ENCODE peak calls at places on chromosomes 3 and 15, in five cellular contexts. S, Y, B, M and W are unnamed samples.

GRCh38 chr3:13305623-13306022 is 114.5 kb downstream of the NUP210 start:
- DNase-seq in S (no peak), Y (no peak), B (no peak), M (no peak), W (no peak)

GRCh38 chr3:111956449-111956848 is 22.4 kb upstream of the ABHD10 start:
- DNase-seq in S (no peak), Y (no peak), B (no peak), M (no peak), W (no peak)

GRCh38 chr3:108441528-108441927 is 68.9 kb downstream of the MYH15 start:
- DNase-seq in S (peak; percentile 3), Y (no peak), B (no peak), M (no peak), W (no peak)

GRCh38 chr15:89772933-89773583 is 3.1 kb upstream of the MESP2 start:
- DNase-seq in S (peak; percentile 43), Y (no peak), B (no peak), M (no peak), W (no peak)

GRCh38 chr3:31353166-31353565 is 179.6 kb upstream of the STT3B start:
- DNase-seq in S (no peak), Y (no peak), B (no peak), M (no peak), W (no peak)

GRCh38 chr3:62373714-62374333 is 474 bp upstream of the FEZF2 start:
- DNase-seq in S (no peak), Y (no peak), B (no peak), M (no peak), W (no peak)

GRCh38 chr15:42691770-42692169 is 45.2 kb downstream of the CDAN1 start:
- DNase-seq in S (no peak), Y (no peak), B (no peak), M (no peak), W (no peak)

GRCh38 chr15:51973775-51974174 is 2.2 kb upstream of the LEO1 start:
- DNase-seq in S (no peak), Y (no peak), B (no peak), M (no peak), W (no peak)

GRCh38 chr3:124586126-124587052 is 143.9 kb upstream of the UMPS start:
- DNase-seq in S (no peak), Y (no peak), B (no peak), M (no peak), W (no peak)

GRCh38 chr3:75737831-75738493 is 47.4 kb downstream of the ZNF717 start:
- DNase-seq in S (peak; percentile 46), Y (no peak), B (no peak), M (no peak), W (no peak)

GRCh38 chr3:10707089-10707983 is 108.7 kb upstream of the SLC6A11 start:
- DNase-seq in S (no peak), Y (no peak), B (no peak), M (no peak), W (no peak)
- TF ChIP-seq CTCF in S (no peak), Y (peak; percentile 19), B (no peak), M (no peak), W (no peak)

GRCh38 chr3:151425640-151426336 is 35.1 kb downstream of the IGSF10 start:
- DNase-seq in S (no peak), Y (no peak), B (no peak), M (no peak), W (no peak)
- TF ChIP-seq CTCF in S (peak; percentile 35), Y (peak; percentile 66), B (no peak), M (no peak), W (no peak)

GRCh38 chr3:192818126-192818525 is 90.8 kb upstream of the FGF12 start:
- DNase-seq in S (no peak), Y (no peak), B (no peak), M (no peak), W (no peak)

GRCh38 chr3:192819001-192819569 is 91.7 kb upstream of the FGF12 start:
- DNase-seq in S (peak; percentile 83), Y (no peak), B (no peak), M (no peak), W (no peak)

GRCh38 chr3:192817053-192817452 is 89.7 kb upstream of the FGF12 start:
- DNase-seq in S (peak; percentile 57), Y (no peak), B (no peak), M (no peak), W (no peak)

GRCh38 chr3:192817506-192817905 is 90.2 kb upstream of the FGF12 start:
- DNase-seq in S (no peak), Y (no peak), B (no peak), M (no peak), W (no peak)

GRCh38 chr3:192816274-192816853 is 89.0 kb upstream of the FGF12 start:
- DNase-seq in S (peak; percentile 74), Y (peak; percentile 53), B (no peak), M (no peak), W (no peak)
- TF ChIP-seq CTCF in S (peak; percentile 51), Y (peak; percentile 79), B (peak; percentile 75), M (peak; percentile 40), W (peak; percentile 13)

DNA sequence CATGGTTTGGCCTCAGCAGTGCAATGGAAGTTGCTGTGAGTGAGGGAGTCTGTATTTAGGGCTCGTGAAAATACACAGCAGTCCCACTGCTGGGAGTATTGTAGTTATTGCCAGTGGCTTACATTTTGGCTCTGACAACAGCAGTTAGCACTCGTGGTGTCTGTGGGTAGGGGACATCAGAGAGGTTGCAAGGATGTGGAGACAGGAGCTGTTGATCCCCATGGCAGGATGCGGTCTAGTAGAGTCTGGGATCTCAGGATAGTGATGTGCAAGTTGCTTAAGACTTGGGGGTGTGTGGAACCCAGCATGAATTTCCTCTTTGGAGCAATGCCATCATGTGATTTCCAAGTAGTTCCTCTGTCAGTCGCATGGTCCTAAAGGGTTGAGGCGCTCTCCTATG is 59.9 kb downstream of the GALK2 start:
- DNase-seq in S (no peak), Y (no peak), B (no peak), M (no peak), W (no peak)
- TF ChIP-seq CTCF in S (no peak), Y (no peak), B (no peak), M (no peak), W (no peak)

GRCh38 chr3:153625506-153625905 is 463.5 kb downstream of the RAP2B start:
- DNase-seq in S (no peak), Y (no peak), B (no peak), M (no peak), W (no peak)
- TF ChIP-seq CTCF in S (peak; percentile 15), Y (peak; percentile 9), B (no peak), M (no peak), W (no peak)

DNA sequence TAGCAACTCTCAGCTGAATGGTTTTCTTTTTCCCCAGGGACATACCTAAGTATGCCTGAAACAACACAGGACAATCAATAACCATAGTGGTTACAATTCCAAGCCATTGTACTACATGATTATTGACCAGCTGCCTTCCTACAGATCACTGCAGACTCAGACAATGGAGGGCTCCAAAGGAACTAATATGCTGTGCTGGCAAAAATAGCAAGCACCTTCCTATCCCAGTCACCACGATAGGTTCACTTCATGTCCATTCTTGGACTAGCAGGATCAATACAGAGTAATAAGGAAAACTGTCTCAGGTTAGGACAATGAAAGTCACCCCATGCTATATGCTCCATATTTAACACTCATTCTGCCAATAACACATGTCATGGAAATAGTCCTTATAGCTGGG is 17.5 kb upstream of the TM4SF19 start:
- DNase-seq in S (no peak), Y (no peak), B (no peak), M (no peak), W (no peak)
- TF ChIP-seq CTCF in S (no peak), Y (no peak), B (no peak), M (no peak), W (no peak)

DNA sequence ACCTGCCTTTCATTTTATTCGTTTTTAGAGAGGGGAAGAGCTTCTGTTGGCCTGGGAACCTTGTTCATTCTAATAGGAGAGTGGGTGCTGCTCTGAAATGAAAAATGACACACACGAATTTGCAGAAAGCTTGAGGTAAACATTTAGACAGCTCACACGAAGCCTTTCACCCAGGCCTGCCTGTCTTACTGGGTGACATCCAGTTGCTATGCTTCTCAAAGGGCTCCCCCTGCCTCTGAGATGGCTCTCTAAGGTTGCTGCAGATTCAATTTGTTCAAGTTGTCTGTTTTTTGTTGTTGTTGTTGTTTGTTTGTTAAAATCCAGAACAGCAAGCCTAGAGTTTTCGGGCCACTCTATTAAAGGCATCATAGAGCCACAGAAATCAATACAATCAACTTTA is 18.1 kb downstream of the PEX5L start:
- DNase-seq in S (no peak), Y (no peak), B (no peak), M (no peak), W (no peak)
- TF ChIP-seq CTCF in S (no peak), Y (no peak), B (no peak), M (no peak), W (no peak)

DNA sequence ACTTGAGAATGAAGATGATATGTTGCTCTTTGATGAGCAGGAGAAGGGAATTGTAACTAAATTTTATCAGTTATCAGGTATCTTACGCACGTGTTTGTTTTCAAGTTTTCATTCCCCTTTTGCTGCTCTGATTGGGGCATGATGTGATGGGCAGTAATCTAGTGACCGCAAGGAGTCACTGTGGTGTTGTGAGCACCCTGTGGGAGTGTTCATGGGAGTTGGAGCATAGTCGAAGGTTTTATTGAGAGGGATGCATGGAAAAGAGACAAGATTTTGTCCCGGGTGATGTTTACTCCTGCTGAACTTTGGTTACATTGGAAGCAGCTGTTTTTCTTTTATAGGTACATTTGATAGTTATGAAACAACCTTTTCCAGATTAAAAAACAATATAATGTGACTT is 2.1 kb downstream of the FAN1 start:
- DNase-seq in S (no peak), Y (no peak), B (no peak), M (no peak), W (no peak)
- TF ChIP-seq CTCF in S (no peak), Y (no peak), B (no peak), M (no peak), W (no peak)

DNA sequence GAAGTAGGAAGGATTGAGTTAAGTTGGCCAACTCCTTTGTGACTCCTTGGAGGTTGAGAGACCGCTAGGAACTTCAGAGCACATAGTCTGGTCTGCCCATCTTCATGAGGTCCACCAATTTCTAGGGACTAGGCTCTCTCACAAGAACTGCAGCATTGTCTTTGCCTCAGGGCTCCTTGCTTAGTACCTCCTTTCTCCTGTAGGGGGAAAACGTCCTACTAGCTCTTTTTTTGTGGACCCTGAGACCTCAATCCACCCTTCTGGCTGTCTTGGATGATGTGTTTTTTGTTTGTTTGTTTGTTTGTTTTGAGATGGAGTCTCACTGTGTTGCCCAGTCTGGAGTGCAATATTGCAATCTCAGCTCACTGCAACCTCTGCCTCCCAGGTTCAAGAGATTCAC is 21.6 kb downstream of the REC114 start:
- DNase-seq in S (no peak), Y (peak; percentile 2), B (no peak), M (no peak), W (no peak)
- TF ChIP-seq CTCF in S (peak; percentile 16), Y (peak; percentile 27), B (no peak), M (no peak), W (no peak)

GRCh38 chr15:49832421-49832980 is 211.7 kb downstream of the DTWD1 start:
- DNase-seq in S (peak; percentile 31), Y (no peak), B (no peak), M (no peak), W (no peak)
- TF ChIP-seq CTCF in S (peak; percentile 53), Y (peak; percentile 66), B (no peak), M (no peak), W (no peak)